ENCODE peak calls at places on chromosomes 5 and 9, in five cellular contexts. D is stimulated activated CD4-positive, alpha-beta T cell treated with anti-CD3 and anti-CD28 coated beads, Interleukin-1b, Interleukin-23, amount 100 ng/mL, for 1 hour; L is thyroid gland; K is GM12865; I is AG09319. U is an unnamed sample.

GRCh38 chr9:95058795-95059386 is 258.6 kb downstream of the FANCC start:
- DNase-seq in D (no peak), L (no peak), K (no peak), I (no peak), U (peak)

GRCh38 chr9:92180669-92181181 is 65.5 kb upstream of the SPTLC1 start:
- DNase-seq in D (no peak), L (no peak), K (peak), I (peak), U (peak)

GRCh38 chr9:82558855-82559615 is 503.9 kb downstream of the RASEF start:
- DNase-seq in D (no peak), L (peak), K (no peak), I (no peak), U (peak)

GRCh38 chr5:102511666-102512065 is 12.9 kb upstream of the SLCO6A1 start:
- DNase-seq in D (no peak), L (peak), K (no peak), I (no peak), U (peak)

GRCh38 chr5:172160506-172160905 is 27.5 kb downstream of the STK10 start:
- DNase-seq in D (no peak), L (no peak), K (no peak), I (no peak), U (no peak)

GRCh38 chr5:138466058-138466899 is 1.0 kb downstream of the EGR1 start:
- DNase-seq in D (peak), L (no peak), K (peak), I (peak), U (peak)

GRCh38 chr5:4544049-4544675 is 596.0 kb upstream of the ADAMTS16 start:
- DNase-seq in D (no peak), L (no peak), K (no peak), I (no peak), U (no peak)

GRCh38 chr5:55278778-55279177 is 28.7 kb downstream of the DHX29 start:
- DNase-seq in D (no peak), L (no peak), K (no peak), I (no peak), U (peak)

GRCh38 chr9:71263451-71263850 is 142.0 kb upstream of the TRPM3 start:
- DNase-seq in D (no peak), L (no peak), K (no peak), I (no peak), U (no peak)

GRCh38 chr5:132754111-132754510 is 6.9 kb downstream of the CCNI2 start:
- DNase-seq in D (no peak), L (no peak), K (no peak), I (no peak), U (no peak)

GRCh38 chr5:158841918-158842317 is 257.8 kb downstream of the EBF1 start:
- DNase-seq in D (no peak), L (no peak), K (peak), I (no peak), U (no peak)

GRCh38 chr5:135660826-135661555 is 82.2 kb upstream of the CXCL14 start:
- DNase-seq in D (no peak), L (peak), K (peak), I (no peak), U (no peak)

GRCh38 chr5:142475102-142475501 is 150.3 kb upstream of the SPRY4 start:
- DNase-seq in D (no peak), L (no peak), K (no peak), I (no peak), U (peak)

GRCh38 chr9:35679766-35680330 is 6.1 kb downstream of the CA9 start:
- DNase-seq in D (no peak), L (no peak), K (no peak), I (no peak), U (no peak)

GRCh38 chr5:1747079-1747802 is 52.4 kb downstream of the MRPL36 start:
- DNase-seq in D (no peak), L (no peak), K (no peak), I (no peak), U (no peak)

GRCh38 chr5:66351822-66352221 is 207.7 kb downstream of the SREK1 start:
- DNase-seq in D (no peak), L (no peak), K (no peak), I (no peak), U (no peak)

GRCh38 chr9:92759446-92759845 is 5.2 kb downstream of the BICD2 start:
- DNase-seq in D (no peak), L (no peak), K (no peak), I (no peak), U (no peak)

GRCh38 chr5:110105692-110106091 is 416.0 kb downstream of the MAN2A1 start:
- DNase-seq in D (no peak), L (peak), K (no peak), I (peak), U (peak)

GRCh38 chr9:129467739-129468666 is 152.9 kb downstream of the C9orf50 start:
- DNase-seq in D (no peak), L (no peak), K (no peak), I (no peak), U (no peak)

GRCh38 chr9:84070590-84070989 is 90.0 kb downstream of the RMI1 start:
- DNase-seq in D (no peak), L (no peak), K (no peak), I (no peak), U (no peak)

GRCh38 chr5:11619339-11620028 is 284.8 kb downstream of the CTNND2 start:
- DNase-seq in D (no peak), L (no peak), K (no peak), I (no peak), U (peak)